ENCODE peak calls at places on chromosomes 13 and 19, in ten cellular contexts. O is body of pancreas, B is fibroblast of lung, W is K562, J is AG04450, L is psoas muscle, S is Peyer's patch, A is uterus, I is thoracic aorta, F is transverse colon. K is an unnamed sample. For H3K27me3, the result is how much of the 10 kb centered on the place peaks cover.

GRCh38 chr13:50437252-50437651 is 406.2 kb downstream of the DLEU7 start:
- DNase-seq in O (no peak), B (no peak), W (no peak), J (peak), L (no peak), S (no peak), A (no peak), I (no peak), F (no peak), K (no peak)

GRCh38 chr13:93227280-93227905 is 786 bp downstream of the GPC6 start:
- DNase-seq in O (no peak), B (peak), W (no peak), J (no peak), L (peak), S (no peak), A (no peak), I (no peak), F (peak), K (peak)

GRCh38 chr19:5880604-5881078 is 10.3 kb upstream of the FUT5 start:
- DNase-seq in O (peak), B (peak), W (no peak), J (peak), L (peak), S (no peak), A (peak), I (no peak), F (peak), K (no peak)

GRCh38 chr19:32675720-32676185 is at the start of gene RGS9BP:
- DNase-seq in O (peak), B (peak), W (peak), J (peak), L (peak), S (peak), A (peak), I (peak), F (peak), K (peak)

GRCh38 chr13:84662503-84662902 is 780.2 kb upstream of the SLITRK1 start:
- DNase-seq in O (no peak), B (no peak), W (no peak), J (no peak), L (no peak), S (no peak), A (no peak), I (no peak), F (no peak), K (no peak)

GRCh38 chr13:44764334-44764733 is 188.2 kb upstream of the TSC22D1 start:
- DNase-seq in O (peak), B (peak), W (no peak), J (no peak), L (no peak), S (peak), A (no peak), I (no peak), F (peak), K (no peak)

GRCh38 chr13:45595968-45596367 is 19.6 kb downstream of the ERICH6B start:
- DNase-seq in O (no peak), B (no peak), W (no peak), J (no peak), L (no peak), S (no peak), A (no peak), I (no peak), F (no peak), K (no peak)

GRCh38 chr19:45446944-45447343 is 20.9 kb upstream of the FOSB start:
- DNase-seq in O (no peak), B (no peak), W (no peak), J (no peak), L (no peak), S (no peak), A (no peak), I (no peak), F (no peak), K (no peak)

GRCh38 chr13:73451120-73452029 is 392.6 kb downstream of the KLF5 start:
- DNase-seq in O (no peak), B (no peak), W (no peak), J (no peak), L (no peak), S (no peak), A (no peak), I (no peak), F (peak), K (no peak)

GRCh38 chr13:20340136-20340758 is 108.1 kb upstream of the GJB6 start:
- DNase-seq in O (no peak), B (no peak), W (no peak), J (no peak), L (no peak), S (no peak), A (no peak), I (no peak), F (no peak), K (no peak)

GRCh38 chr13:73146705-73147104 is 87.9 kb downstream of the KLF5 start:
- DNase-seq in O (no peak), B (peak), W (no peak), J (no peak), L (no peak), S (no peak), A (no peak), I (no peak), F (no peak), K (no peak)

GRCh38 chr13:50299546-50300249 is 284.5 kb downstream of the KCNRG start:
- DNase-seq in O (no peak), B (peak), W (no peak), J (no peak), L (no peak), S (no peak), A (no peak), I (no peak), F (no peak), K (no peak)

GRCh38 chr13:91162180-91162579 is 185.3 kb upstream of the MIR17HG start:
- DNase-seq in O (no peak), B (no peak), W (no peak), J (no peak), L (no peak), S (no peak), A (no peak), I (no peak), F (no peak), K (no peak)

GRCh38 chr19:56301886-56302620 is 12.6 kb downstream of the ZSCAN5A start:
- DNase-seq in O (no peak), B (no peak), W (no peak), J (no peak), L (no peak), S (no peak), A (no peak), I (no peak), F (no peak), K (no peak)

GRCh38 chr13:61144834-61145593 is 270.6 kb downstream of the PCDH20 start:
- DNase-seq in O (no peak), B (no peak), W (no peak), J (no peak), L (no peak), S (no peak), A (no peak), I (no peak), F (no peak), K (no peak)

GRCh38 chr19:43674630-43674982 is 4.6 kb upstream of the PLAUR start:
- DNase-seq in O (no peak), B (peak), W (no peak), J (no peak), L (no peak), S (no peak), A (no peak), I (no peak), F (no peak), K (no peak)

GRCh38 chr19:15466851-15467733 is 2.7 kb upstream of the RASAL3 start:
- DNase-seq in O (no peak), B (peak), W (no peak), J (peak), L (no peak), S (no peak), A (no peak), I (no peak), F (peak), K (no peak)

GRCh38 chr13:76917096-76917495 is 30.9 kb upstream of the KCTD12 start:
- DNase-seq in O (no peak), B (peak), W (no peak), J (no peak), L (no peak), S (no peak), A (no peak), I (no peak), F (no peak), K (no peak)

GRCh38 chr19:40626918-40627317 is 25.7 kb downstream of the LTBP4 start:
- DNase-seq in O (no peak), B (no peak), W (no peak), J (no peak), L (no peak), S (no peak), A (no peak), I (no peak), F (no peak), K (no peak)

GRCh38 chr19:6564393-6564792 is 26.6 kb downstream of the CD70 start:
- DNase-seq in O (no peak), B (peak), W (peak), J (no peak), L (no peak), S (no peak), A (no peak), I (no peak), F (no peak), K (no peak)

GRCh38 chr13:111962431-111962891 is 104.5 kb upstream of the SOX1 start:
- DNase-seq in O (no peak), B (no peak), W (no peak), J (no peak), L (no peak), S (peak), A (no peak), I (no peak), F (no peak), K (no peak)
- H3K27me3 ChIP-seq in O (under half), B (under half), W (under half), J (under half), L (under half), S (under half), A (under half), I (under half), F (under half), K (under half)

GRCh38 chr19:10968527-10969081 is 7.8 kb downstream of the SMARCA4 start:
- DNase-seq in O (no peak), B (no peak), W (no peak), J (no peak), L (no peak), S (no peak), A (no peak), I (no peak), F (peak), K (no peak)
- H3K27ac ChIP-seq in O (no peak), B (no peak), W (peak), J (peak), L (peak), S (no peak), A (no peak), I (no peak), F (peak), K (no peak)

GRCh38 chr13:99380921-99381645 is 73.9 kb upstream of the GPR183 start:
- DNase-seq in O (no peak), B (peak), W (no peak), J (no peak), L (no peak), S (no peak), A (no peak), I (no peak), F (no peak), K (no peak)
- H3K4me3 ChIP-seq in O (no peak), B (no peak), W (no peak), J (no peak), L (no peak), S (no peak), A (no peak), I (no peak), F (no peak), K (no peak)

GRCh38 chr19:17952041-17952976 is 14.6 kb upstream of the KCNN1 start:
- DNase-seq in O (no peak), B (no peak), W (peak), J (no peak), L (no peak), S (no peak), A (no peak), I (no peak), F (no peak), K (no peak)
- H3K27me3 ChIP-seq in O (under half), B (under half), W (under half), J (half or more), L (under half), S (under half), A (under half), I (under half), F (half or more), K (half or more)

DNA sequence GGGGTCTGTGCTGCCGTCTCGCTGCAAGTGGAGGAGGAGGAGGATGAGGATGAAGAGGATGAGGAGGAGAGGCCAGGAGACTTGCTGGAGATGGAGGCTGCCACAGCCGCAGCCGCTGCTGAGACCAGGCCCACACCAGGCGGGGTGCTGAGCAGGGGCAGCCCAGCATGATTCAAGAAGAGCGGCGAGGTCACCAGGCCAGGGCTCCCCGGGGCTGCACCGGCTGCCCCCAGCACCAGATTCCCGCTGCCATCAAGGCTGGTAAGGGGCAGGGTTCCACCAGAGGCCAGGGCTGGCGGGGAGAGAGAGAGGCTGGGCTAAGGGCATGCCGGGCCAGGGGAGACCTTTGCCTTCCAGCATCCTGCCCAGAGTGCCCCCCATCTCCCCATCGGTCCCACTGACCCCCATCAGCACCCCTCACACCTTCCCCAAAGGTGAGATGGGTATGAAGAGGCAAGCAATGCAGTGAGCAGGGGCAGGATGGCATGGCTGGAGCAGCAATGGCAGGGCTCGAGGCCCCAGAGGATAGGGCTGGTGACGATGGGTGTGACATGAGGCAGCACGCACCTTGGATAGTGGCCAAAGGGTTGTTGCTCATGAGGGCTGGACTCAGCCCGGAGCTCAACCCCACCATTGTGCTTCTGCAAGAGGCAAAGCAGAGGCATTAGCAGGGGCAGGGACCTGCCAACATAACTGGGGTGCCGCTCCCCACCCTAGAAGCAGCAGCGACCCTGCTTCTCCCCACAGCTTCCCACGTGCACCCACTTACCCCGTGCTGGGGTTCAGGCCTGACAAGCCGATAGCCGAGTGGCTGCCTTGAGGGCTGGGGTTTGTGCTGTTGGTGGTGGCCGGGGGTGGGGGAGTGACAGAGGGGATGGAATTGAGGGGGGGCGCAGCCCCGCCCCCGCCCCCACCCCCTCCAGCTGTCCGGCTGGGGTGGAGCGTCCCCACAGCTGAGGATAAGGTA is 15.6 kb downstream of the ZNF574 start:
- DNase-seq in O (no peak), B (no peak), W (no peak), J (no peak), L (no peak), S (no peak), A (no peak), I (no peak), F (peak), K (no peak)
- H3K27ac ChIP-seq in O (no peak), B (no peak), W (no peak), J (no peak), L (no peak), S (no peak), A (peak), I (no peak), F (no peak), K (no peak)

GRCh38 chr19:30167206-30167903 is 204.8 kb upstream of the ZNF536 start:
- DNase-seq in O (no peak), B (no peak), W (no peak), J (no peak), L (no peak), S (no peak), A (no peak), I (no peak), F (no peak), K (no peak)
- H3K4me3 ChIP-seq in O (no peak), B (no peak), W (no peak), J (no peak), L (no peak), S (no peak), A (no peak), I (no peak), F (no peak), K (no peak)

GRCh38 chr19:3465552-3465951 is 14.8 kb downstream of the SMIM24 start:
- DNase-seq in O (no peak), B (no peak), W (peak), J (no peak), L (no peak), S (no peak), A (peak), I (no peak), F (no peak), K (no peak)
- H3K27me3 ChIP-seq in O (under half), B (under half), W (under half), J (under half), L (under half), S (under half), A (under half), I (under half), F (under half), K (under half)

GRCh38 chr19:18460313-18460712 is 22.4 kb upstream of the ISYNA1 start:
- DNase-seq in O (peak), B (peak), W (no peak), J (peak), L (peak), S (no peak), A (peak), I (peak), F (peak), K (no peak)
- H3K27ac ChIP-seq in O (peak), B (peak), W (no peak), J (peak), L (peak), S (peak), A (peak), I (peak), F (peak), K (peak)